ENCODE peak calls at places on chromosomes 2 and 18, in ten cellular contexts. Y is astrocyte of the cerebellum, V is RWPE1, H is B cell, I is bronchial epithelial cell, Q is cardiac fibroblast, N is DND-41, D is kidney epithelial cell, X is fibroblast of lung, K is foreskin fibroblast. W is an unnamed sample.

GRCh38 chr2:230411484-230412368 is 4.3 kb upstream of the SP100 start:
- DNase-seq in Q (peak), D (peak), V (peak), Y (no peak), X (peak), I (no peak), N (peak), K (peak), H (peak), W (no peak)

GRCh38 chr2:147463881-147464520 is 380.8 kb upstream of the ACVR2A start:
- DNase-seq in D (peak), Q (no peak), N (no peak), K (no peak), Y (no peak), I (no peak), H (no peak), X (no peak), V (no peak), W (peak)

GRCh38 chr18:10519999-10520935 is 5.6 kb upstream of the NAPG start:
- DNase-seq in N (peak), I (peak), V (peak), X (peak), K (peak), D (peak), H (peak), Y (peak), Q (peak), W (no peak)

GRCh38 chr2:222381556-222381955 is 42.8 kb upstream of the SGPP2 start:
- DNase-seq in X (no peak), Q (no peak), I (no peak), H (no peak), V (no peak), Y (no peak), K (no peak), D (no peak), N (no peak), W (peak)

GRCh38 chr18:36420826-36421225 is 123.3 kb downstream of the FHOD3 start:
- DNase-seq in Y (no peak), I (no peak), D (no peak), N (no peak), V (no peak), K (peak), H (no peak), Q (peak), X (no peak), W (no peak)

GRCh38 chr2:104702026-104702425 is 151.9 kb upstream of the POU3F3 start:
- DNase-seq in I (no peak), Q (no peak), X (no peak), K (no peak), D (no peak), H (no peak), N (no peak), V (no peak), Y (no peak), W (no peak)

GRCh38 chr2:130967020-130967495 is 126.2 kb downstream of the FAM168B start:
- DNase-seq in V (no peak), I (no peak), Q (no peak), H (no peak), D (no peak), Y (no peak), K (no peak), X (no peak), N (no peak), W (no peak)

GRCh38 chr2:27887122-27887521 is 3.1 kb downstream of the RBKS start:
- DNase-seq in X (no peak), H (no peak), D (no peak), I (no peak), Y (no peak), N (no peak), V (no peak), K (no peak), Q (no peak), W (no peak)

GRCh38 chr18:5970032-5970431 is 74.7 kb upstream of the TMEM200C start:
- DNase-seq in Q (no peak), H (no peak), V (no peak), D (no peak), N (no peak), K (no peak), Y (no peak), I (no peak), X (no peak), W (no peak)

GRCh38 chr2:64313311-64313710 is 140.7 kb upstream of the LGALSL start:
- DNase-seq in I (no peak), Q (no peak), V (no peak), K (no peak), Y (no peak), H (no peak), X (no peak), D (no peak), N (no peak), W (no peak)

GRCh38 chr2:241804326-241805276 is 4.4 kb upstream of the NEU4 start:
- DNase-seq in Q (peak), I (no peak), H (no peak), V (no peak), Y (no peak), D (peak), K (no peak), X (no peak), N (no peak), W (no peak)
- TF ChIP-seq CTCF in Q (no peak), I (no peak), H (no peak), V (no peak), Y (no peak), D (peak), K (no peak), X (no peak), N (peak), W (no peak)

GRCh38 chr18:32899819-32900218 is 127.0 kb upstream of the KLHL14 start:
- DNase-seq in X (peak), K (peak), N (no peak), D (no peak), I (no peak), H (peak), Y (no peak), V (no peak), Q (peak), W (no peak)
- TF ChIP-seq CTCF in X (peak), K (peak), N (no peak), D (no peak), I (peak), H (no peak), Y (no peak), V (no peak), Q (peak), W (peak)

GRCh38 chr2:86224645-86225355 is 25.5 kb downstream of the MRPL35 start:
- DNase-seq in Y (no peak), X (no peak), N (no peak), Q (peak), K (peak), H (no peak), D (no peak), I (no peak), V (no peak), W (no peak)
- TF ChIP-seq CTCF in Y (no peak), X (no peak), N (no peak), Q (no peak), K (no peak), H (no peak), D (no peak), I (no peak), V (no peak), W (no peak)

GRCh38 chr2:240280621-240281020 is 140.2 kb upstream of the OTOS start:
- DNase-seq in K (no peak), V (no peak), D (no peak), I (no peak), X (peak), H (no peak), N (no peak), Y (no peak), Q (no peak), W (no peak)

GRCh38 chr2:240278661-240279060 is 138.2 kb upstream of the OTOS start:
- DNase-seq in I (peak), K (peak), N (no peak), H (no peak), X (peak), V (no peak), D (no peak), Y (no peak), Q (peak), W (no peak)

GRCh38 chr2:240275386-240275785 is 134.9 kb upstream of the OTOS start:
- DNase-seq in V (no peak), I (peak), Q (no peak), D (no peak), N (no peak), Y (no peak), H (no peak), X (no peak), K (no peak), W (no peak)

GRCh38 chr2:240277807-240278522 is 137.5 kb upstream of the OTOS start:
- DNase-seq in Y (no peak), V (no peak), X (no peak), Q (no peak), H (no peak), N (no peak), I (no peak), K (no peak), D (no peak), W (no peak)

DNA sequence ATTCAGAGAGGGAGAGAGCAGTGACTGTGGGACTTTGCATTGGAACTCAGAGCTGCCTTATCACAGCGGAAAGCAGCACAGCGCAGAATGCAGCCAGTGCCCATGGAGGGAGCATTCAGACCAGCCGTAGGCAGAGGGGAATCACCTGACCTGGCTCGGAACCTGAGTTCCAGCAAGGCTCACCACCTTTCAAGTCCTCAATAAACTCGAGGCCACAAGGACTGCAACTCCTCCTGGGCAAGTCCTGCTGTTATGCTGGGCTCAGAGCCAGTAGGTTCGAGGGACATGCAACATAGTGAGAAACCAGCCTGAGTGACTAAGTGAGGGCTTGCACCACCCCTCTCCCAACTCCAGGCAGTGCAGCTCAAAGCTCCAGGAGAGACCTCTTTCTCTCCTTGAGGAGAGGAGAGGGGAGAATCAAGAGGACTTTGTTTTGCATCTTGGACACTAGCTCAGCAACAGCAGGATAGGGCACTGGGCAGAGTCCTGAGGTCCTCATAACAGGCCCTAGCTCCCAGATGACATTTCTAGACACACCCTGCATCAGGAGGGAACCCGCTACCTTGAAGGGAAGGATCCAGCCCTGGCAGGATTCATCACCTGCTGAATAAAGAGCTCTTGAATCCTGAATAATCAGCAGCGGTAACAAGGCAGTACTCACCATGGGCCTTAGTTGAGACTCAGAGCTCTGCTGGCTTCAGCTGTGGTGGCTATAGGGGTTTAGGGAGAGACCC is 136.8 kb upstream of the OTOS start:
- DNase-seq in V (no peak), N (no peak), K (peak), I (peak), Y (no peak), H (no peak), X (peak), D (peak), Q (peak), W (peak)
- TF ChIP-seq CTCF in V (no peak), N (no peak), K (no peak), I (no peak), Y (no peak), H (no peak), X (peak), D (no peak), Q (no peak), W (peak)

GRCh38 chr2:81901017-81901416 is 1596.5 kb upstream of the LRRTM1 start:
- DNase-seq in D (no peak), Q (no peak), I (peak), N (no peak), V (peak), X (peak), Y (no peak), K (no peak), H (no peak), W (no peak)
- TF ChIP-seq CTCF in D (peak), Q (no peak), I (peak), N (peak), V (peak), X (peak), Y (no peak), K (no peak), H (no peak), W (peak)

DNA sequence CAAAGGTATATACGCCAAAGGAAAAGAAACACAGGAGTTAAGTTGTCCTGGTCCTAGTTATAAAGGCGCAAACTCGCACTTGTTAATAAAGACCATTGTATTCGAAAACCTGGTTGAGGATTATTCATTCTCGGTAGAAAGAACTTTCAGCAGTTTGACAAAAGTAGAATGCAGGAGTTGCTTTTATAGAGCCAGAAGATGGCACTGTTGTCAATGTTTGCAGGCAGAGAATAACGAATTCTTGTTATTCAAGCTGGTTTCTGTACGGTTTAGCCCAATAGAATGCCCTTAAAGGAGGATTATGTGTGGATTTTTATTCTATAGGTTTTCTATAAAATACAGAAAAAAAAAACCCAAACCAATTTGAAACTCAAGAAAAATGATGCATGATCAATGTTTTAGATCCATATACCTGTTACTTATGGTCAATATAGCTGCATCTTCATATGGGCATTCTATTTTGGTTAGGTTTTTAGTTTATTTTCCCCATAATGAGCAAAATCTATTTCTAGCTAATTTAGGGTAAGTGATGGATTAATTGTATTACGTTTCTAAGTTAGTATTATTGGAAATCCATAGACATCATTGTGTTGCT is 510.3 kb downstream of the PLCL1 start:
- DNase-seq in Y (peak), N (no peak), K (peak), D (no peak), V (peak), Q (peak), I (peak), H (peak), X (peak), W (peak)
- TF ChIP-seq CTCF in Y (peak), N (peak), K (peak), D (peak), V (peak), Q (peak), I (peak), H (peak), X (peak), W (peak)

GRCh38 chr2:32683520-32684086 is 55.8 kb downstream of the TTC27 start:
- DNase-seq in Q (no peak), V (no peak), N (no peak), X (no peak), H (no peak), K (no peak), D (no peak), Y (no peak), I (no peak), W (no peak)

GRCh38 chr2:32680937-32681336 is 53.1 kb downstream of the TTC27 start:
- DNase-seq in I (peak), K (peak), Y (no peak), H (no peak), X (peak), D (no peak), N (no peak), V (no peak), Q (peak), W (no peak)

GRCh38 chr2:32678825-32679224 is 51.0 kb downstream of the TTC27 start:
- DNase-seq in D (no peak), X (peak), H (no peak), Q (peak), I (peak), Y (peak), V (no peak), N (no peak), K (peak), W (no peak)
- TF ChIP-seq CTCF in D (no peak), X (no peak), H (no peak), Q (no peak), I (no peak), Y (no peak), V (no peak), N (no peak), K (no peak), W (no peak)

DNA sequence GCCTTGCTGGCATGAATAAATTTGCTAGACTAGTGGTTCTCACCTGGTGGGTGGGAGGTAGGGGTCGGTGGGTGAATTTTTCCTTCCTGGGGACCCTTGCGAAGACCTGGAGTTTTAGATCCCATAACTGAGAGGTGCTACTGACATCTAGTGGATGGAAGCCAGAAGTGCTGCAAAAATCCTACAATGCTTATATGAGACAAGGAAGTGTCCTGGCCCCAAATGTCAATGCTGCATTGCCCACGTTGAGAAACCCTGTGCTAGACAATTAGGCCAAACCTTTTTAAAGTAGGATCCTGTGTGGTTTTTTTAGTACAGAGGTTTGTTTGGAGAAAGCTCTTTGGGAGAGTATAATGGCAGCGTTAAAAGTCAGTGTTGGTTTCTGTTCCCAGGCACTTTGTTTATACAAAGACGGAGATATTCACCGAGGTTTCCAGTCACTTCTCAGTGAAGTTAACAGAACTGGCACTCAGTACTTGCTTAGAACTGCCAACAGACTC is 9.6 kb downstream of the SERPINB8 start:
- DNase-seq in H (peak), I (peak), V (peak), Y (peak), Q (peak), N (peak), D (peak), X (peak), K (peak), W (no peak)
- TF ChIP-seq CTCF in H (peak), I (peak), V (peak), Y (peak), Q (peak), N (peak), D (peak), X (peak), K (peak), W (peak)

W was measured in epithelial cell of proximal tubule.